ENCODE peak calls at places on chromosomes 16 and 17, in seven cellular contexts. One of them, this sample, is unnamed.

GRCh38 chr16:20904507-20905079 is 4.0 kb downstream of the LYRM1 start:
- DNase-seq in GM12865: peak
- DNase-seq in heart left ventricle: no peak
- DNase-seq in bronchial epithelial cell: peak
- DNase-seq in lower leg skin: no peak
- DNase-seq in HL-60: peak
- DNase-seq in HFF-Myc: no peak
- DNase-seq in this sample: peak

GRCh38 chr16:50671644-50672260 is 9.4 kb downstream of the SNX20 start:
- DNase-seq in GM12865: peak
- DNase-seq in heart left ventricle: no peak
- DNase-seq in bronchial epithelial cell: peak
- DNase-seq in lower leg skin: no peak
- DNase-seq in HL-60: peak
- DNase-seq in HFF-Myc: peak
- DNase-seq in this sample: no peak

GRCh38 chr17:9928601-9929341 is 23.7 kb upstream of the RCVRN start:
- DNase-seq in GM12865: peak
- DNase-seq in heart left ventricle: no peak
- DNase-seq in bronchial epithelial cell: peak
- DNase-seq in lower leg skin: no peak
- DNase-seq in HL-60: no peak
- DNase-seq in HFF-Myc: peak
- DNase-seq in this sample: no peak

GRCh38 chr16:53732296-53732929 is 28.5 kb downstream of the FTO start:
- DNase-seq in GM12865: no peak
- DNase-seq in heart left ventricle: peak
- DNase-seq in bronchial epithelial cell: peak
- DNase-seq in lower leg skin: no peak
- DNase-seq in HL-60: no peak
- DNase-seq in HFF-Myc: no peak
- DNase-seq in this sample: no peak

GRCh38 chr17:15398736-15399331 is 57.4 kb upstream of the TEKT3 start:
- DNase-seq in GM12865: no peak
- DNase-seq in heart left ventricle: no peak
- DNase-seq in bronchial epithelial cell: peak
- DNase-seq in lower leg skin: peak
- DNase-seq in HL-60: no peak
- DNase-seq in HFF-Myc: no peak
- DNase-seq in this sample: no peak

GRCh38 chr16:31072540-31073072 is 1.4 kb downstream of the ZNF668 start:
- DNase-seq in GM12865: peak
- DNase-seq in heart left ventricle: no peak
- DNase-seq in bronchial epithelial cell: peak
- DNase-seq in lower leg skin: peak
- DNase-seq in HL-60: peak
- DNase-seq in HFF-Myc: no peak
- DNase-seq in this sample: peak

GRCh38 chr16:84571506-84571905 is 46.4 kb downstream of the COTL1 start:
- DNase-seq in GM12865: no peak
- DNase-seq in heart left ventricle: no peak
- DNase-seq in bronchial epithelial cell: no peak
- DNase-seq in lower leg skin: no peak
- DNase-seq in HL-60: no peak
- DNase-seq in HFF-Myc: no peak
- DNase-seq in this sample: no peak

GRCh38 chr17:36188891-36189306 is 7.7 kb downstream of the CCL3L1 start:
- DNase-seq in GM12865: peak
- DNase-seq in heart left ventricle: peak
- DNase-seq in bronchial epithelial cell: no peak
- DNase-seq in lower leg skin: no peak
- DNase-seq in HL-60: peak
- DNase-seq in HFF-Myc: no peak
- DNase-seq in this sample: peak

GRCh38 chr17:64216030-64216384 is 47.1 kb downstream of the TEX2 start:
- DNase-seq in GM12865: no peak
- DNase-seq in heart left ventricle: no peak
- DNase-seq in bronchial epithelial cell: no peak
- DNase-seq in lower leg skin: no peak
- DNase-seq in HL-60: no peak
- DNase-seq in HFF-Myc: no peak
- DNase-seq in this sample: no peak

GRCh38 chr17:74742153-74742515 is 5.1 kb downstream of the RAB37 start:
- DNase-seq in GM12865: peak
- DNase-seq in heart left ventricle: no peak
- DNase-seq in bronchial epithelial cell: no peak
- DNase-seq in lower leg skin: no peak
- DNase-seq in HL-60: no peak
- DNase-seq in HFF-Myc: no peak
- DNase-seq in this sample: peak

DNA sequence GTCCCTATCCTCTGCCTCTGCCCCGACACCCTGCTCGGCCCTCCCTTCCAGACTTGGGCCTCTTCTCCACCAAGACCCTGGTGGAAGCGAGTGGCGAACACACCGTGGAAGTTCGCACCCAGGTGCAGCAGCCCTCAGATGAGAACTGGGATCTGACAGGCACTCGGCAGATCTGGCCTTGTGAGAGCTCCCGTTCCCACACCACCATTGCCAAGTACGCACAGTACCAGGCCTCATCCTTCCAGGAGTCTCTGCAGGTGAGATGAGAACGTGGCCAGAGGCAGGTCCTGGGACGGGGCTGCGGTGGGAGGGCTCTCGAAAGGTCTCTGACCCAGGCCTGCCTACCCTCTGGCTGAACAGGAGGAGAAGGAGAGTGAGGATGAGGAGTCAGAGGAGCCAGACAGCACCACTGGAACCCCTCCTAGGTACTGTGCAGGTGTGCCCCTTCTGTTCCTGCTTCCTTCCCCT is 3.9 kb upstream of the TMEM88 start:
- DNase-seq in GM12865: no peak
- DNase-seq in heart left ventricle: no peak
- DNase-seq in bronchial epithelial cell: no peak
- DNase-seq in lower leg skin: no peak
- DNase-seq in HL-60: no peak
- DNase-seq in HFF-Myc: no peak
- DNase-seq in this sample: no peak
- H3K4me3 ChIP-seq in GM12865: peak
- H3K4me3 ChIP-seq in heart left ventricle: no peak
- H3K4me3 ChIP-seq in bronchial epithelial cell: no peak
- H3K4me3 ChIP-seq in lower leg skin: no peak
- H3K4me3 ChIP-seq in HL-60: peak
- H3K4me3 ChIP-seq in HFF-Myc: no peak
- H3K4me3 ChIP-seq in this sample: peak

DNA sequence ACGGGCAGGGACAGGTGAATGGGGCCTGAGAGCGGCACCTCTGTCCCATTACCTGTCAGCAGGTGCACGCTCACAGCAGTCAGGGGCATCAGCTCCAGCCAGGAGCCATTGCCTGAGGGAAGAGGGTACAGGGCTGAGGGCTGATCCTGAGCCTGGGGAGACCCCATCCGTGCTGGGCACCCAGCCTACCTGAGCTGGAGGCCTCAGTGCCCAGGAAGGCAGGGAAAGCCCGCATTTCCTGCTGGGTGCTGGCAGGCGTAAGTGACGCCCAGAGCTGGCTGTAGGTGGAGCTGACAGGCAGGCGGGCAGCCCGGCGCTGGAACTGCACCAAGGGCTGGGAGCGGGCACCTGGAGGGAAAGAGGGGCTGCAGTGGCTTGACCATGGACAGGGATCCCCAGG is 7.4 kb downstream of the FAM171A2 start:
- DNase-seq in GM12865: no peak
- DNase-seq in heart left ventricle: no peak
- DNase-seq in bronchial epithelial cell: no peak
- DNase-seq in lower leg skin: no peak
- DNase-seq in HL-60: no peak
- DNase-seq in HFF-Myc: no peak
- DNase-seq in this sample: no peak
- TF ChIP-seq CTCF in GM12865: no peak
- TF ChIP-seq CTCF in heart left ventricle: no peak
- TF ChIP-seq CTCF in bronchial epithelial cell: no peak
- TF ChIP-seq CTCF in lower leg skin: no peak
- TF ChIP-seq CTCF in HL-60: no peak
- TF ChIP-seq CTCF in HFF-Myc: no peak
- TF ChIP-seq CTCF in this sample: no peak

DNA sequence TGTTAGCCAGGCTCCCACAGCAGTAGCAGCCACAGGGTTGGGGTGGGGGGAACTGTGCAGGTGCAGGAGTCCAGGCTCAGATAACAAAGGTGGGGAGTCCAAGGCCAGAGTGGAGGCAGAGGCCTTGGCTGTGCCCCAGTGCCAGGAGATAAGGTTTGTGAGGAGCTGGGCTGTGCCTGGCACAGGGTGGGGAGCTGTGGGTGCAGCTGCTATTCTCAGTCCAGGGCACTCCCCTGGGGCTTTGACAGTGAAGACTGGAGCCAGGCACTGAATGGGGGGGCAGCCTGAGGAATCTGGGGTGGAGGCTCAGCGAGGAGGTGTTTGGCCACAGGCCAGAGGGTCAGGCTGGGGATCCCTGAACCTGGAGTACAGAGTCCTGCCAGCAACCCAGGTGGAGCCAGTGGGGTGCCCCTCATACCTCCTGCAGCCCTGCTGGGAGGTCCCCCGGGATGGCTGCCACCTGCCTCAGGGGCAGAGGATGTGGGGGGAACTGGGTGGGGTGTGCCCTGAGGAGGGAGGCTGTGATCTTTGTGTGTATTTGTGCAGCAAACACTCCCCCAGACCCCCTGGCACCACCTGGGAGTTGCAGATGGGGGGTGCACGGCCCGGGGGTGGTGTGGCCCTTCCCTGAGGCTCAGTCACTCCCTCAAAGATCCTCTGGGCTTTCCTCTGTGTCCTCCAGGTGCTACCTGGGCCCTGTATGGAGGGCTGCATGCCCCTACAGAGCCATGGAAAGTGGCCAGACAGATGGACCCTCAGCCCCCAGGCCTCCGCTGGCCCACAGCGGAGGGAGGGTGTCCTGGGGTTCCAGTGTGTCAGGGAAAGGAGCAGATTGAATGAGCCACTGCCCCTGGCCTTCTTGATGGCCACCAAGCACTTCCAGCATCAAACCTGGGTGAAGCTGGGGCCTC is 44.4 kb upstream of the SMPD3 start:
- DNase-seq in GM12865: no peak
- DNase-seq in heart left ventricle: no peak
- DNase-seq in bronchial epithelial cell: no peak
- DNase-seq in lower leg skin: no peak
- DNase-seq in HL-60: no peak
- DNase-seq in HFF-Myc: no peak
- DNase-seq in this sample: no peak
- H3K4me3 ChIP-seq in GM12865: no peak
- H3K4me3 ChIP-seq in heart left ventricle: no peak
- H3K4me3 ChIP-seq in bronchial epithelial cell: no peak
- H3K4me3 ChIP-seq in lower leg skin: no peak
- H3K4me3 ChIP-seq in HL-60: no peak
- H3K4me3 ChIP-seq in HFF-Myc: no peak
- H3K4me3 ChIP-seq in this sample: no peak

GRCh38 chr16:19389246-19389645 is 28.4 kb upstream of the TMC5 start:
- DNase-seq in GM12865: peak
- DNase-seq in heart left ventricle: no peak
- DNase-seq in bronchial epithelial cell: peak
- DNase-seq in lower leg skin: no peak
- DNase-seq in HL-60: no peak
- DNase-seq in HFF-Myc: no peak
- DNase-seq in this sample: no peak
- TF ChIP-seq CTCF in GM12865: peak
- TF ChIP-seq CTCF in heart left ventricle: peak
- TF ChIP-seq CTCF in bronchial epithelial cell: peak
- TF ChIP-seq CTCF in lower leg skin: no peak
- TF ChIP-seq CTCF in HL-60: no peak
- TF ChIP-seq CTCF in HFF-Myc: peak
- TF ChIP-seq CTCF in this sample: peak

GRCh38 chr16:82735696-82736095 is 108.9 kb downstream of the CDH13 start:
- DNase-seq in GM12865: peak
- DNase-seq in heart left ventricle: peak
- DNase-seq in bronchial epithelial cell: no peak
- DNase-seq in lower leg skin: no peak
- DNase-seq in HL-60: no peak
- DNase-seq in HFF-Myc: no peak
- DNase-seq in this sample: no peak
- H3K4me3 ChIP-seq in GM12865: no peak
- H3K4me3 ChIP-seq in heart left ventricle: no peak
- H3K4me3 ChIP-seq in bronchial epithelial cell: no peak
- H3K4me3 ChIP-seq in lower leg skin: no peak
- H3K4me3 ChIP-seq in HL-60: no peak
- H3K4me3 ChIP-seq in HFF-Myc: no peak
- H3K4me3 ChIP-seq in this sample: no peak

This sample was measured in GM12864.